ENCODE peak calls at places on chromosomes 12 and 14, in ten cellular contexts. Q is tibial nerve, A is keratinocyte, O is psoas muscle, M is heart right ventricle, E is aorta, V is caudate nucleus, C is A549, G is lung, N is H9. Y is an unnamed sample.

GRCh38 chr12:90211017-90211416 is 502.4 kb upstream of the ATP2B1 start:
- DNase-seq in Q (no peak), A (peak), O (no peak), M (no peak), E (no peak), V (no peak), C (peak), G (no peak), N (no peak), Y (no peak)

GRCh38 chr12:132837693-132838463 is 9.2 kb upstream of the GOLGA3 start:
- DNase-seq in Q (no peak), A (no peak), O (peak), M (no peak), E (no peak), V (no peak), C (no peak), G (no peak), N (no peak), Y (no peak)

GRCh38 chr14:74618078-74618952 is 6.3 kb upstream of the LTBP2 start:
- DNase-seq in Q (peak), A (peak), O (no peak), M (no peak), E (peak), V (no peak), C (peak), G (peak), N (no peak), Y (no peak)

GRCh38 chr12:6375269-6376078 is at the start of gene SCNN1A:
- DNase-seq in Q (no peak), A (no peak), O (no peak), M (no peak), E (peak), V (no peak), C (no peak), G (peak), N (peak), Y (no peak)

GRCh38 chr12:118742426-118742825 is 238.9 kb upstream of the SRRM4 start:
- DNase-seq in Q (no peak), A (no peak), O (no peak), M (no peak), E (no peak), V (no peak), C (no peak), G (no peak), N (no peak), Y (no peak)

GRCh38 chr14:66117600-66117999 is 368.6 kb upstream of the CCDC196 start:
- DNase-seq in Q (no peak), A (peak), O (no peak), M (no peak), E (no peak), V (no peak), C (peak), G (no peak), N (no peak), Y (no peak)

GRCh38 chr12:26317942-26318565 is 122.7 kb downstream of the SSPN start:
- DNase-seq in Q (no peak), A (peak), O (no peak), M (no peak), E (no peak), V (no peak), C (no peak), G (no peak), N (no peak), Y (no peak)

GRCh38 chr12:73632191-73632590 is 905.4 kb upstream of the ATXN7L3B start:
- DNase-seq in Q (no peak), A (no peak), O (no peak), M (no peak), E (no peak), V (no peak), C (no peak), G (no peak), N (no peak), Y (no peak)

GRCh38 chr14:56310643-56311042 is 192.4 kb downstream of the PELI2 start:
- DNase-seq in Q (no peak), A (no peak), O (no peak), M (no peak), E (no peak), V (no peak), C (no peak), G (no peak), N (no peak), Y (no peak)

GRCh38 chr12:109951751-109952150 is 44.4 kb downstream of the GIT2 start:
- DNase-seq in Q (no peak), A (no peak), O (peak), M (peak), E (no peak), V (no peak), C (no peak), G (no peak), N (peak), Y (no peak)

GRCh38 chr12:20475542-20475941 is 107.2 kb downstream of the PDE3A start:
- DNase-seq in Q (no peak), A (no peak), O (no peak), M (no peak), E (no peak), V (no peak), C (no peak), G (no peak), N (no peak), Y (no peak)

GRCh38 chr12:26017484-26018211 is 59.2 kb downstream of the RASSF8 start:
- DNase-seq in Q (peak), A (no peak), O (no peak), M (no peak), E (no peak), V (no peak), C (peak), G (no peak), N (peak), Y (no peak)

GRCh38 chr12:46124848-46125619 is 134.7 kb upstream of the SCAF11 start:
- DNase-seq in Q (peak), A (peak), O (no peak), M (peak), E (no peak), V (no peak), C (peak), G (peak), N (peak), Y (no peak)

GRCh38 chr14:66380143-66380542 is 106.0 kb upstream of the CCDC196 start:
- DNase-seq in Q (no peak), A (no peak), O (no peak), M (peak), E (peak), V (no peak), C (no peak), G (no peak), N (no peak), Y (no peak)

GRCh38 chr14:63204407-63205280 is at the start of gene RHOJ:
- DNase-seq in Q (peak), A (no peak), O (peak), M (peak), E (no peak), V (no peak), C (no peak), G (no peak), N (peak), Y (no peak)

GRCh38 chr12:110780448-110780847 is 37.8 kb upstream of the PPP1CC start:
- DNase-seq in Q (no peak), A (no peak), O (no peak), M (no peak), E (no peak), V (no peak), C (no peak), G (no peak), N (no peak), Y (no peak)

GRCh38 chr14:100645200-100645985 is 58.2 kb upstream of the BEGAIN start:
- DNase-seq in Q (peak), A (peak), O (peak), M (peak), E (peak), V (peak), C (peak), G (peak), N (peak), Y (no peak)

GRCh38 chr12:112340983-112341840 is 41.0 kb downstream of the HECTD4 start:
- DNase-seq in Q (no peak), A (no peak), O (no peak), M (no peak), E (no peak), V (no peak), C (no peak), G (no peak), N (no peak), Y (no peak)

GRCh38 chr12:3748620-3749019 is 4.3 kb downstream of the CRACR2A start:
- DNase-seq in Q (no peak), A (no peak), O (no peak), M (no peak), E (no peak), V (no peak), C (no peak), G (no peak), N (peak), Y (no peak)

GRCh38 chr14:104872469-104873341 is 7.6 kb downstream of the CEP170B start:
- DNase-seq in Q (no peak), A (no peak), O (peak), M (peak), E (no peak), V (no peak), C (no peak), G (no peak), N (peak), Y (no peak)

GRCh38 chr14:47208434-47208833 is 467.0 kb downstream of the MDGA2 start:
- DNase-seq in Q (no peak), A (no peak), O (no peak), M (no peak), E (no peak), V (no peak), C (no peak), G (no peak), N (no peak), Y (no peak)

GRCh38 chr14:105411017-105411941 is 8.3 kb upstream of the MTA1 start:
- DNase-seq in Q (no peak), A (no peak), O (no peak), M (no peak), E (peak), V (no peak), C (no peak), G (no peak), N (peak), Y (no peak)

GRCh38 chr14:95396221-95396620 is 76.5 kb upstream of the CLMN start:
- DNase-seq in Q (no peak), A (no peak), O (no peak), M (no peak), E (no peak), V (no peak), C (no peak), G (no peak), N (no peak), Y (no peak)

GRCh38 chr14:39766397-39767000 is 334.3 kb upstream of the FBXO33 start:
- DNase-seq in Q (no peak), A (no peak), O (no peak), M (no peak), E (no peak), V (no peak), C (no peak), G (no peak), N (peak), Y (no peak)

GRCh38 chr12:9049520-9050133 is 60.3 kb downstream of the KLRG1 start:
- DNase-seq in Q (no peak), A (no peak), O (no peak), M (no peak), E (no peak), V (no peak), C (peak), G (no peak), N (no peak), Y (no peak)

GRCh38 chr12:3882896-3883564 is 9.8 kb upstream of the PARP11 start:
- DNase-seq in Q (no peak), A (no peak), O (no peak), M (no peak), E (no peak), V (no peak), C (peak), G (no peak), N (no peak), Y (peak)

GRCh38 chr12:100574262-100575074 is 984 bp downstream of the GAS2L3 start:
- DNase-seq in Q (no peak), A (no peak), O (no peak), M (peak), E (peak), V (no peak), C (peak), G (no peak), N (peak), Y (no peak)

GRCh38 chr14:62667515-62667914 is 377.7 kb downstream of the KCNH5 start:
- DNase-seq in Q (no peak), A (no peak), O (no peak), M (no peak), E (no peak), V (no peak), C (peak), G (no peak), N (no peak), Y (no peak)

GRCh38 chr12:6494351-6494743 is 445 bp downstream of the NCAPD2 start:
- DNase-seq in Q (no peak), A (no peak), O (no peak), M (no peak), E (no peak), V (no peak), C (no peak), G (no peak), N (no peak), Y (no peak)

GRCh38 chr14:81315344-81315743 is 84.8 kb downstream of the STON2 start:
- DNase-seq in Q (no peak), A (no peak), O (no peak), M (no peak), E (no peak), V (no peak), C (no peak), G (no peak), N (peak), Y (no peak)

GRCh38 chr12:98699568-98699967 is 54.5 kb downstream of the APAF1 start:
- DNase-seq in Q (no peak), A (no peak), O (no peak), M (peak), E (no peak), V (no peak), C (no peak), G (no peak), N (no peak), Y (no peak)

GRCh38 chr14:85437143-85437542 is 92.8 kb upstream of the FLRT2 start:
- DNase-seq in Q (no peak), A (peak), O (no peak), M (no peak), E (no peak), V (no peak), C (peak), G (no peak), N (no peak), Y (no peak)

GRCh38 chr12:45729233-45730115 is at the start of gene ARID2:
- DNase-seq in Q (peak), A (no peak), O (peak), M (peak), E (peak), V (peak), C (peak), G (peak), N (peak), Y (no peak)

DNA sequence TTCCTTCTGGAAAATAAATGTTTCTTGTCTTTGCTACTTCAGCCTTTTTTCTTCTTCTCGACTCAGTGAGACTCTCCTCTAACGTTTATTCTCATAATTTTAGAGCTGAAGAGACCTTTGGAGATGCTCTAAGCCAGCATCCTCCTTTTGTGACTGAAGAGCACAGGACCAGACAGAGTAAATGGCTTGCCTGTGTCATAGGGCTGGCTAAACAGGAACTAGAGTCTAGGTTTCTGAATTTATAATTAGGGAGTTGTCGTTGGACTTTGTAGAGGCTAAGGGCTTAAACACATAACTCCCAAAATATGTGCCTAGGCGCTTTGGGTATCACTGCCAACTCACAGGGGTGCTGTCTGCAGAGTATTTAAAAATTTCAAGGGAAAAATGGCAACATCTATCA is 98.5 kb downstream of the FGD4 start:
- DNase-seq in Q (no peak), A (no peak), O (no peak), M (no peak), E (no peak), V (no peak), C (no peak), G (no peak), N (no peak), Y (no peak)
- H3K27ac ChIP-seq in Q (peak), A (no peak), O (peak), M (peak), E (no peak), V (no peak), C (no peak), G (no peak), N (no peak), Y (no peak)

GRCh38 chr12:92928962-92929915 is at the start of gene EEA1:
- DNase-seq in Q (peak), A (peak), O (peak), M (peak), E (peak), V (peak), C (peak), G (peak), N (peak), Y (peak)
- H3K27ac ChIP-seq in Q (peak), A (peak), O (peak), M (peak), E (peak), V (peak), C (peak), G (peak), N (peak), Y (peak)

DNA sequence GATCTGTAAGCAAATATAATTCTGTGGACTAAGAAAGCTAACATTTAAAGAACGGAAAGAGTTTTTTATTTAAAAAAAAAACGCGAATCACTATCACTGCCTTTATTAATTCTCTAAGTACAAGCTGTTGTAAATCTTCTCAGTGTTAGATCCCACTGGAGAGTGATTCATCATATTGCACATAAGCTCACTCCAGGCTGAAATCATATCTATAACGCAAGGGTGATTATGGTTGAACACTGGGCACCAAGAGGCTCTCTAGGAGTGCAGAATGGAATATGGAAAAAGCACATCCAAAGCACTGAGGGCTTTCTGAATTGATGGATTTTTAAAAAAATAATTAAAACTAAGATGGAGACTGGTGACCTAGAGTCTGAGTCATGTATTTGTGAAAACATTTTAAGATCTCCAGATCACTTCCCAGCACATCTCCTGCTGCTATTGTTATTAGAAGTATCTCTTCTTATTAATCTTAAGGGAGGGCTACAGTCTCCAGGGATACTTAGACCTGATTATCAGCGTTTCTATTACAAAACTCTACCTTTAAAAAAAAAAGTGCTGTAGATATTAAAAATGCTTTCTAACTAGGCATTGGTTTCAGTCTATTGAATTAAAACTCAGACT is 1106.8 kb downstream of the AACS start:
- DNase-seq in Q (no peak), A (no peak), O (no peak), M (no peak), E (no peak), V (no peak), C (no peak), G (no peak), N (no peak), Y (no peak)
- H3K27ac ChIP-seq in Q (no peak), A (no peak), O (no peak), M (no peak), E (no peak), V (no peak), C (no peak), G (no peak), N (no peak), Y (no peak)

DNA sequence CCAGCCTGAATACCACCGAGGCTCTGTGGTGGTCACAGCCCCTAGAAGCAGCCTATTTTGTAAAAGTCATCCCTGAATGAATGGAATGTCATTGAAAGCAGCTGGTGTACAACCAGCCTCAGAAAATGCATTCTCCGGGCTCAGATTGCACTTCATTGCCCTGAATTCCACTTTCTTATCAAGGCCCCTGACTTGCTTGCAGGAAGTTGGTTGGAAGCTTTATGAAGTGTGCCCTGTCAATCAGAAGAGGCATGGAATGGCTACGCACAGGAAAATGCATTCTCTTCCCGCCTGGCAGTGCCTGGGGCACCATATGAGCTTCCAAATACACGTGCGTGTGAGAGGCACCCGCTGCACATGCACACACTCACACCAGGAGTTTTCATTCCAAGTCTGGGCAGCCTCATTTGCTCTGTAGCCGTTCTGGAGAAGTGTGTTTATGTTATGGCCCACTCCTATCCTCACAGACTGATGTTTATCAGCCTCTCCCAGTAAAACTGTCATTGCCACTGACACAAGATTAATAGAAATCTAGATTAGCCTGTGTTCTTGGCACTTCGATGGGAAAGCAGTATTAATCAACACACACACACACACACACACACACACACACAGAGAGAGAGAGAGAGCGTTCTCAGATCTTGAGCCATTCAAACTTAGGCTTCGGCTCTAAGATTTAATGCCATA is 63.9 kb downstream of the NUAK1 start:
- DNase-seq in Q (no peak), A (no peak), O (no peak), M (no peak), E (peak), V (no peak), C (no peak), G (no peak), N (no peak), Y (peak)
- H3K27ac ChIP-seq in Q (no peak), A (no peak), O (no peak), M (peak), E (peak), V (peak), C (no peak), G (peak), N (no peak), Y (no peak)